ENCODE peak calls at places on chromosome 14, in seven cellular contexts. One of them, this sample, is unnamed.

GRCh38 chr14:61344437-61345143 is 23.2 kb downstream of the PRKCH start:
- DNase-seq in astrocyte of the spinal cord: no peak
- DNase-seq in activated CD4-positive, alpha-beta T cell treated with anti-CD3 and anti-CD28 coated beads, Interleukin-2, amount 10 ng/mL, durations not matched to agents 7 days and 5 days: no peak
- DNase-seq in kidney tubule cell: no peak
- DNase-seq in kidney: no peak
- DNase-seq in GM20000: no peak
- DNase-seq in GM03348: no peak
- DNase-seq in this sample: no peak

GRCh38 chr14:102575479-102576428 is 16.7 kb upstream of the RCOR1 start:
- DNase-seq in astrocyte of the spinal cord: no peak
- DNase-seq in GM03348: no peak
- DNase-seq in kidney: no peak
- DNase-seq in kidney tubule cell: no peak
- DNase-seq in activated CD4-positive, alpha-beta T cell treated with anti-CD3 and anti-CD28 coated beads, Interleukin-2, amount 10 ng/mL, durations not matched to agents 7 days and 5 days: no peak
- DNase-seq in GM20000: no peak
- DNase-seq in this sample: no peak

GRCh38 chr14:29930283-29930682 is 2.6 kb upstream of the PRKD1 start:
- DNase-seq in kidney tubule cell: peak; percentile 25
- DNase-seq in astrocyte of the spinal cord: peak; percentile 42
- DNase-seq in kidney: no peak
- DNase-seq in GM03348: peak; percentile 70
- DNase-seq in GM20000: no peak
- DNase-seq in activated CD4-positive, alpha-beta T cell treated with anti-CD3 and anti-CD28 coated beads, Interleukin-2, amount 10 ng/mL, durations not matched to agents 7 days and 5 days: no peak
- DNase-seq in this sample: no peak

GRCh38 chr14:100291305-100292075 is 14.8 kb downstream of the SLC25A29 start:
- DNase-seq in GM03348: no peak
- DNase-seq in astrocyte of the spinal cord: no peak
- DNase-seq in activated CD4-positive, alpha-beta T cell treated with anti-CD3 and anti-CD28 coated beads, Interleukin-2, amount 10 ng/mL, durations not matched to agents 7 days and 5 days: no peak
- DNase-seq in kidney tubule cell: no peak
- DNase-seq in GM20000: peak; percentile 12
- DNase-seq in kidney: peak; percentile 54
- DNase-seq in this sample: no peak

GRCh38 chr14:19828314-19828713 is 24.7 kb downstream of the OR4N2 start:
- DNase-seq in GM20000: no peak
- DNase-seq in astrocyte of the spinal cord: no peak
- DNase-seq in GM03348: no peak
- DNase-seq in kidney tubule cell: no peak
- DNase-seq in activated CD4-positive, alpha-beta T cell treated with anti-CD3 and anti-CD28 coated beads, Interleukin-2, amount 10 ng/mL, durations not matched to agents 7 days and 5 days: no peak
- DNase-seq in kidney: no peak
- DNase-seq in this sample: no peak

GRCh38 chr14:20690848-20691640 is 2.5 kb downstream of the ANG start:
- DNase-seq in astrocyte of the spinal cord: peak; percentile 70
- DNase-seq in activated CD4-positive, alpha-beta T cell treated with anti-CD3 and anti-CD28 coated beads, Interleukin-2, amount 10 ng/mL, durations not matched to agents 7 days and 5 days: peak; percentile 59
- DNase-seq in kidney tubule cell: peak; percentile 80
- DNase-seq in kidney: no peak
- DNase-seq in GM20000: peak; percentile 75
- DNase-seq in GM03348: peak; percentile 80
- DNase-seq in this sample: peak; percentile 58

GRCh38 chr14:22821193-22822016 is 6.2 kb upstream of the SLC7A7 start:
- DNase-seq in activated CD4-positive, alpha-beta T cell treated with anti-CD3 and anti-CD28 coated beads, Interleukin-2, amount 10 ng/mL, durations not matched to agents 7 days and 5 days: no peak
- DNase-seq in GM20000: no peak
- DNase-seq in kidney tubule cell: peak; percentile 81
- DNase-seq in astrocyte of the spinal cord: peak; percentile 42
- DNase-seq in kidney: no peak
- DNase-seq in GM03348: no peak
- DNase-seq in this sample: no peak

GRCh38 chr14:37195327-37195726 is 2.4 kb upstream of the MIPOL1 start:
- DNase-seq in GM20000: no peak
- DNase-seq in kidney tubule cell: peak; percentile 78
- DNase-seq in kidney: no peak
- DNase-seq in GM03348: no peak
- DNase-seq in astrocyte of the spinal cord: peak; percentile 30
- DNase-seq in activated CD4-positive, alpha-beta T cell treated with anti-CD3 and anti-CD28 coated beads, Interleukin-2, amount 10 ng/mL, durations not matched to agents 7 days and 5 days: no peak
- DNase-seq in this sample: no peak

GRCh38 chr14:87989613-87990299 is 3.2 kb downstream of the GALC start:
- DNase-seq in kidney: no peak
- DNase-seq in activated CD4-positive, alpha-beta T cell treated with anti-CD3 and anti-CD28 coated beads, Interleukin-2, amount 10 ng/mL, durations not matched to agents 7 days and 5 days: no peak
- DNase-seq in GM03348: no peak
- DNase-seq in GM20000: no peak
- DNase-seq in astrocyte of the spinal cord: no peak
- DNase-seq in kidney tubule cell: no peak
- DNase-seq in this sample: no peak

GRCh38 chr14:75310295-75311059 is 31.8 kb downstream of the FOS start:
- DNase-seq in kidney: peak; percentile 94
- DNase-seq in GM20000: no peak
- DNase-seq in GM03348: peak; percentile 65
- DNase-seq in kidney tubule cell: peak; percentile 82
- DNase-seq in activated CD4-positive, alpha-beta T cell treated with anti-CD3 and anti-CD28 coated beads, Interleukin-2, amount 10 ng/mL, durations not matched to agents 7 days and 5 days: no peak
- DNase-seq in astrocyte of the spinal cord: peak; percentile 94
- DNase-seq in this sample: peak; percentile 87

GRCh38 chr14:37027188-37027824 is 145.1 kb downstream of the SLC25A21 start:
- DNase-seq in kidney: no peak
- DNase-seq in GM20000: no peak
- DNase-seq in activated CD4-positive, alpha-beta T cell treated with anti-CD3 and anti-CD28 coated beads, Interleukin-2, amount 10 ng/mL, durations not matched to agents 7 days and 5 days: no peak
- DNase-seq in astrocyte of the spinal cord: no peak
- DNase-seq in kidney tubule cell: no peak
- DNase-seq in GM03348: no peak
- DNase-seq in this sample: no peak

GRCh38 chr14:68341765-68342212 is 451.1 kb downstream of the ZFP36L1 start:
- DNase-seq in kidney: no peak
- DNase-seq in kidney tubule cell: no peak
- DNase-seq in activated CD4-positive, alpha-beta T cell treated with anti-CD3 and anti-CD28 coated beads, Interleukin-2, amount 10 ng/mL, durations not matched to agents 7 days and 5 days: no peak
- DNase-seq in astrocyte of the spinal cord: no peak
- DNase-seq in GM20000: no peak
- DNase-seq in GM03348: no peak
- DNase-seq in this sample: no peak

GRCh38 chr14:69317780-69318179 is 57.8 kb downstream of the GALNT16 start:
- DNase-seq in kidney: peak; percentile 60
- DNase-seq in astrocyte of the spinal cord: no peak
- DNase-seq in activated CD4-positive, alpha-beta T cell treated with anti-CD3 and anti-CD28 coated beads, Interleukin-2, amount 10 ng/mL, durations not matched to agents 7 days and 5 days: no peak
- DNase-seq in kidney tubule cell: no peak
- DNase-seq in GM03348: no peak
- DNase-seq in GM20000: no peak
- DNase-seq in this sample: no peak

GRCh38 chr14:77409131-77409533 is 14.2 kb downstream of the NOXRED1 start:
- DNase-seq in astrocyte of the spinal cord: no peak
- DNase-seq in GM03348: no peak
- DNase-seq in kidney tubule cell: peak; percentile 18
- DNase-seq in kidney: no peak
- DNase-seq in activated CD4-positive, alpha-beta T cell treated with anti-CD3 and anti-CD28 coated beads, Interleukin-2, amount 10 ng/mL, durations not matched to agents 7 days and 5 days: peak; percentile 6
- DNase-seq in GM20000: no peak
- DNase-seq in this sample: no peak

GRCh38 chr14:51082394-51082793 is 12.5 kb downstream of the TRIM9 start:
- DNase-seq in activated CD4-positive, alpha-beta T cell treated with anti-CD3 and anti-CD28 coated beads, Interleukin-2, amount 10 ng/mL, durations not matched to agents 7 days and 5 days: no peak
- DNase-seq in astrocyte of the spinal cord: no peak
- DNase-seq in kidney: no peak
- DNase-seq in GM20000: no peak
- DNase-seq in GM03348: peak; percentile 13
- DNase-seq in kidney tubule cell: no peak
- DNase-seq in this sample: peak; percentile 30

GRCh38 chr14:36505892-36506731 is 13.9 kb downstream of the NKX2-1 start:
- DNase-seq in activated CD4-positive, alpha-beta T cell treated with anti-CD3 and anti-CD28 coated beads, Interleukin-2, amount 10 ng/mL, durations not matched to agents 7 days and 5 days: no peak
- DNase-seq in kidney tubule cell: no peak
- DNase-seq in astrocyte of the spinal cord: no peak
- DNase-seq in GM20000: peak; percentile 25
- DNase-seq in GM03348: no peak
- DNase-seq in kidney: peak; percentile 48
- DNase-seq in this sample: no peak

GRCh38 chr14:92600318-92601053 is 86.9 kb downstream of the RIN3 start:
- DNase-seq in kidney tubule cell: peak; percentile 63
- DNase-seq in kidney: no peak
- DNase-seq in astrocyte of the spinal cord: peak; percentile 49
- DNase-seq in GM03348: peak; percentile 82
- DNase-seq in GM20000: no peak
- DNase-seq in activated CD4-positive, alpha-beta T cell treated with anti-CD3 and anti-CD28 coated beads, Interleukin-2, amount 10 ng/mL, durations not matched to agents 7 days and 5 days: no peak
- DNase-seq in this sample: peak; percentile 68

GRCh38 chr14:104253223-104253822 is 114.9 kb downstream of the KIF26A start:
- DNase-seq in GM20000: no peak
- DNase-seq in kidney: peak; percentile 41
- DNase-seq in activated CD4-positive, alpha-beta T cell treated with anti-CD3 and anti-CD28 coated beads, Interleukin-2, amount 10 ng/mL, durations not matched to agents 7 days and 5 days: no peak
- DNase-seq in kidney tubule cell: no peak
- DNase-seq in GM03348: no peak
- DNase-seq in astrocyte of the spinal cord: no peak
- DNase-seq in this sample: no peak

GRCh38 chr14:91376547-91377477 is 40.8 kb downstream of the CCDC88C start:
- DNase-seq in activated CD4-positive, alpha-beta T cell treated with anti-CD3 and anti-CD28 coated beads, Interleukin-2, amount 10 ng/mL, durations not matched to agents 7 days and 5 days: no peak
- DNase-seq in GM03348: no peak
- DNase-seq in kidney tubule cell: no peak
- DNase-seq in GM20000: no peak
- DNase-seq in astrocyte of the spinal cord: no peak
- DNase-seq in kidney: no peak
- DNase-seq in this sample: no peak

GRCh38 chr14:54727929-54728328 is 161.0 kb downstream of the SAMD4A start:
- DNase-seq in GM03348: peak; percentile 66
- DNase-seq in GM20000: no peak
- DNase-seq in kidney tubule cell: no peak
- DNase-seq in activated CD4-positive, alpha-beta T cell treated with anti-CD3 and anti-CD28 coated beads, Interleukin-2, amount 10 ng/mL, durations not matched to agents 7 days and 5 days: no peak
- DNase-seq in kidney: no peak
- DNase-seq in astrocyte of the spinal cord: no peak
- DNase-seq in this sample: no peak

GRCh38 chr14:94129758-94130414 is 482 bp upstream of the IFI27L2 start:
- DNase-seq in kidney: no peak
- DNase-seq in activated CD4-positive, alpha-beta T cell treated with anti-CD3 and anti-CD28 coated beads, Interleukin-2, amount 10 ng/mL, durations not matched to agents 7 days and 5 days: peak; percentile 37
- DNase-seq in GM20000: peak; percentile 33
- DNase-seq in kidney tubule cell: peak; percentile 43
- DNase-seq in GM03348: peak; percentile 68
- DNase-seq in astrocyte of the spinal cord: peak; percentile 42
- DNase-seq in this sample: peak; percentile 75

GRCh38 chr14:85313801-85314207 is 216.1 kb upstream of the FLRT2 start:
- DNase-seq in astrocyte of the spinal cord: peak; percentile 65
- DNase-seq in GM20000: no peak
- DNase-seq in GM03348: no peak
- DNase-seq in activated CD4-positive, alpha-beta T cell treated with anti-CD3 and anti-CD28 coated beads, Interleukin-2, amount 10 ng/mL, durations not matched to agents 7 days and 5 days: no peak
- DNase-seq in kidney: no peak
- DNase-seq in kidney tubule cell: no peak
- DNase-seq in this sample: no peak

GRCh38 chr14:24252289-24253124 is 10.1 kb upstream of the TINF2 start:
- DNase-seq in GM20000: no peak
- DNase-seq in astrocyte of the spinal cord: no peak
- DNase-seq in kidney: peak; percentile 66
- DNase-seq in kidney tubule cell: peak; percentile 30
- DNase-seq in activated CD4-positive, alpha-beta T cell treated with anti-CD3 and anti-CD28 coated beads, Interleukin-2, amount 10 ng/mL, durations not matched to agents 7 days and 5 days: no peak
- DNase-seq in GM03348: no peak
- DNase-seq in this sample: no peak

GRCh38 chr14:36659010-36659821 is 2.4 kb upstream of the PAX9 start:
- DNase-seq in kidney: peak; percentile 69
- DNase-seq in kidney tubule cell: no peak
- DNase-seq in GM03348: no peak
- DNase-seq in GM20000: no peak
- DNase-seq in astrocyte of the spinal cord: no peak
- DNase-seq in activated CD4-positive, alpha-beta T cell treated with anti-CD3 and anti-CD28 coated beads, Interleukin-2, amount 10 ng/mL, durations not matched to agents 7 days and 5 days: no peak
- DNase-seq in this sample: no peak

GRCh38 chr14:65167072-65167645 is 64.8 kb upstream of the MAX start:
- DNase-seq in kidney: no peak
- DNase-seq in astrocyte of the spinal cord: no peak
- DNase-seq in kidney tubule cell: no peak
- DNase-seq in GM20000: no peak
- DNase-seq in activated CD4-positive, alpha-beta T cell treated with anti-CD3 and anti-CD28 coated beads, Interleukin-2, amount 10 ng/mL, durations not matched to agents 7 days and 5 days: peak; percentile 41
- DNase-seq in GM03348: no peak
- DNase-seq in this sample: no peak

GRCh38 chr14:61537567-61538463 is 157.5 kb upstream of the HIF1A start:
- DNase-seq in GM20000: no peak
- DNase-seq in astrocyte of the spinal cord: peak; percentile 87
- DNase-seq in activated CD4-positive, alpha-beta T cell treated with anti-CD3 and anti-CD28 coated beads, Interleukin-2, amount 10 ng/mL, durations not matched to agents 7 days and 5 days: no peak
- DNase-seq in kidney tubule cell: peak; percentile 99
- DNase-seq in kidney: no peak
- DNase-seq in GM03348: peak; percentile 70
- DNase-seq in this sample: peak; percentile 62

GRCh38 chr14:58703149-58703509 is 65.4 kb downstream of the DACT1 start:
- DNase-seq in GM20000: no peak
- DNase-seq in GM03348: no peak
- DNase-seq in kidney: no peak
- DNase-seq in activated CD4-positive, alpha-beta T cell treated with anti-CD3 and anti-CD28 coated beads, Interleukin-2, amount 10 ng/mL, durations not matched to agents 7 days and 5 days: no peak
- DNase-seq in kidney tubule cell: no peak
- DNase-seq in astrocyte of the spinal cord: no peak
- DNase-seq in this sample: no peak

GRCh38 chr14:20857630-20858261 is 33.4 kb upstream of the RNASE3 start:
- DNase-seq in GM03348: peak; percentile 75
- DNase-seq in activated CD4-positive, alpha-beta T cell treated with anti-CD3 and anti-CD28 coated beads, Interleukin-2, amount 10 ng/mL, durations not matched to agents 7 days and 5 days: peak; percentile 83
- DNase-seq in GM20000: peak; percentile 63
- DNase-seq in kidney tubule cell: peak; percentile 67
- DNase-seq in astrocyte of the spinal cord: peak; percentile 49
- DNase-seq in kidney: no peak
- DNase-seq in this sample: no peak

GRCh38 chr14:70907996-70908917 is 998 bp downstream of the PCNX1 start:
- DNase-seq in GM20000: peak; percentile 71
- DNase-seq in kidney tubule cell: peak; percentile 63
- DNase-seq in astrocyte of the spinal cord: peak; percentile 62
- DNase-seq in GM03348: peak; percentile 66
- DNase-seq in activated CD4-positive, alpha-beta T cell treated with anti-CD3 and anti-CD28 coated beads, Interleukin-2, amount 10 ng/mL, durations not matched to agents 7 days and 5 days: peak; percentile 47
- DNase-seq in kidney: peak; percentile 87
- DNase-seq in this sample: no peak

GRCh38 chr14:96683575-96684289 is 113.5 kb upstream of the VRK1 start:
- DNase-seq in activated CD4-positive, alpha-beta T cell treated with anti-CD3 and anti-CD28 coated beads, Interleukin-2, amount 10 ng/mL, durations not matched to agents 7 days and 5 days: no peak
- DNase-seq in GM03348: no peak
- DNase-seq in GM20000: no peak
- DNase-seq in astrocyte of the spinal cord: no peak
- DNase-seq in kidney tubule cell: peak; percentile 11
- DNase-seq in kidney: no peak
- DNase-seq in this sample: no peak